ENCODE peak calls at places on chromosomes 11 and 22, in six cellular contexts. One of them, this sample, is unnamed.

GRCh38 chr11:63705526-63705925 is 24.2 kb downstream of the RTN3 start:
- DNase-seq in NCI-H2081: no peak
- DNase-seq in C1 segment of cervical spinal cord: no peak
- DNase-seq in omental fat pad: no peak
- DNase-seq in A549: no peak
- DNase-seq in HS-5: no peak
- DNase-seq in this sample: no peak

GRCh38 chr22:48081281-48081680 is 1318.8 kb downstream of the TBC1D22A start:
- DNase-seq in NCI-H2081: no peak
- DNase-seq in C1 segment of cervical spinal cord: no peak
- DNase-seq in omental fat pad: no peak
- DNase-seq in A549: no peak
- DNase-seq in HS-5: no peak
- DNase-seq in this sample: no peak

GRCh38 chr11:66237867-66238266 is 30.6 kb upstream of the RAB1B start:
- DNase-seq in NCI-H2081: no peak
- DNase-seq in C1 segment of cervical spinal cord: no peak
- DNase-seq in omental fat pad: no peak
- DNase-seq in A549: no peak
- DNase-seq in HS-5: no peak
- DNase-seq in this sample: no peak

GRCh38 chr11:725624-726202 is 19.7 kb downstream of the EPS8L2 start:
- DNase-seq in NCI-H2081: peak; percentile 33
- DNase-seq in C1 segment of cervical spinal cord: no peak
- DNase-seq in omental fat pad: no peak
- DNase-seq in A549: no peak
- DNase-seq in HS-5: no peak
- DNase-seq in this sample: no peak

GRCh38 chr22:43094085-43094484 is 4.9 kb upstream of the TTLL1 start:
- DNase-seq in NCI-H2081: no peak
- DNase-seq in C1 segment of cervical spinal cord: no peak
- DNase-seq in omental fat pad: no peak
- DNase-seq in A549: no peak
- DNase-seq in HS-5: no peak
- DNase-seq in this sample: no peak

GRCh38 chr22:50308986-50309600 is 1.6 kb upstream of the PLXNB2 start:
- DNase-seq in NCI-H2081: no peak
- DNase-seq in C1 segment of cervical spinal cord: peak; percentile 48
- DNase-seq in omental fat pad: no peak
- DNase-seq in A549: no peak
- DNase-seq in HS-5: no peak
- DNase-seq in this sample: no peak

GRCh38 chr22:49967333-49968241 is 7.0 kb downstream of the PIM3 start:
- DNase-seq in NCI-H2081: no peak
- DNase-seq in C1 segment of cervical spinal cord: peak; percentile 52
- DNase-seq in omental fat pad: peak; percentile 36
- DNase-seq in A549: no peak
- DNase-seq in HS-5: no peak
- DNase-seq in this sample: no peak

GRCh38 chr11:123431619-123432018 is 1.6 kb downstream of the GRAMD1B start:
- DNase-seq in NCI-H2081: no peak
- DNase-seq in C1 segment of cervical spinal cord: no peak
- DNase-seq in omental fat pad: no peak
- DNase-seq in A549: peak; percentile 8
- DNase-seq in HS-5: no peak
- DNase-seq in this sample: no peak

GRCh38 chr11:1149545-1149944 is 8.2 kb upstream of the MUC5AC start:
- DNase-seq in NCI-H2081: no peak
- DNase-seq in C1 segment of cervical spinal cord: no peak
- DNase-seq in omental fat pad: no peak
- DNase-seq in A549: no peak
- DNase-seq in HS-5: no peak
- DNase-seq in this sample: no peak

GRCh38 chr22:41290262-41291221 is 4.6 kb upstream of the RANGAP1 start:
- DNase-seq in NCI-H2081: no peak
- DNase-seq in C1 segment of cervical spinal cord: no peak
- DNase-seq in omental fat pad: no peak
- DNase-seq in A549: no peak
- DNase-seq in HS-5: peak; percentile 91
- DNase-seq in this sample: no peak

GRCh38 chr11:72721689-72722049 is 30.5 kb downstream of the ARAP1 start:
- DNase-seq in NCI-H2081: no peak
- DNase-seq in C1 segment of cervical spinal cord: no peak
- DNase-seq in omental fat pad: no peak
- DNase-seq in A549: no peak
- DNase-seq in HS-5: no peak
- DNase-seq in this sample: no peak

GRCh38 chr22:50085211-50085999 is at the start of gene MLC1:
- DNase-seq in NCI-H2081: no peak
- DNase-seq in C1 segment of cervical spinal cord: peak; percentile 61
- DNase-seq in omental fat pad: no peak
- DNase-seq in A549: no peak
- DNase-seq in HS-5: no peak
- DNase-seq in this sample: no peak

GRCh38 chr22:45262931-45263789 is 21.6 kb upstream of the UPK3A start:
- DNase-seq in NCI-H2081: no peak
- DNase-seq in C1 segment of cervical spinal cord: no peak
- DNase-seq in omental fat pad: no peak
- DNase-seq in A549: no peak
- DNase-seq in HS-5: no peak
- DNase-seq in this sample: peak; percentile 20

GRCh38 chr22:44648821-44649566 is 53.0 kb upstream of the PRR5 start:
- DNase-seq in NCI-H2081: no peak
- DNase-seq in C1 segment of cervical spinal cord: no peak
- DNase-seq in omental fat pad: no peak
- DNase-seq in A549: no peak
- DNase-seq in HS-5: peak; percentile 44
- DNase-seq in this sample: no peak

GRCh38 chr22:50694099-50694498 is 21.5 kb downstream of the SHANK3 start:
- DNase-seq in NCI-H2081: no peak
- DNase-seq in C1 segment of cervical spinal cord: no peak
- DNase-seq in omental fat pad: no peak
- DNase-seq in A549: no peak
- DNase-seq in HS-5: no peak
- DNase-seq in this sample: no peak

GRCh38 chr11:910589-911030 is at the start of gene CHID1:
- DNase-seq in NCI-H2081: peak; percentile 80
- DNase-seq in C1 segment of cervical spinal cord: peak; percentile 79
- DNase-seq in omental fat pad: peak; percentile 52
- DNase-seq in A549: peak; percentile 96
- DNase-seq in HS-5: peak; percentile 26
- DNase-seq in this sample: peak; percentile 56

GRCh38 chr11:118892515-118892914 is 8.8 kb downstream of the CXCR5 start:
- DNase-seq in NCI-H2081: no peak
- DNase-seq in C1 segment of cervical spinal cord: no peak
- DNase-seq in omental fat pad: no peak
- DNase-seq in A549: no peak
- DNase-seq in HS-5: no peak
- DNase-seq in this sample: peak; percentile 80

GRCh38 chr22:30985561-30986208 is 16.6 kb downstream of the TUG1 start:
- DNase-seq in NCI-H2081: peak; percentile 19
- DNase-seq in C1 segment of cervical spinal cord: no peak
- DNase-seq in omental fat pad: no peak
- DNase-seq in A549: no peak
- DNase-seq in HS-5: no peak
- DNase-seq in this sample: no peak

GRCh38 chr22:44428941-44429615 is 69.0 kb downstream of the RTL6 start:
- DNase-seq in NCI-H2081: no peak
- DNase-seq in C1 segment of cervical spinal cord: no peak
- DNase-seq in omental fat pad: no peak
- DNase-seq in A549: no peak
- DNase-seq in HS-5: no peak
- DNase-seq in this sample: no peak

GRCh38 chr11:34948721-34949120 is 32.3 kb downstream of the PDHX start:
- DNase-seq in NCI-H2081: no peak
- DNase-seq in C1 segment of cervical spinal cord: no peak
- DNase-seq in omental fat pad: no peak
- DNase-seq in A549: no peak
- DNase-seq in HS-5: no peak
- DNase-seq in this sample: no peak